ENCODE peak calls at places on chromosomes 11 and 22, in six cellular contexts. L is GM03348; B is HFFc6; D is posterior vena cava; C is stimulated activated CD8-positive, alpha-beta memory T cell treated with anti-CD3 and anti-CD28 coated beads, Interleukin-7, amount 100 ng/mL, for 1 hour; X is H4. H is an unnamed sample.

GRCh38 chr22:40519284-40519947 is 117.1 kb downstream of the MRTFA start:
- DNase-seq in B (no peak), D (no peak), C (no peak), L (no peak), X (no peak), H (no peak)

GRCh38 chr11:64331569-64332371 is 8.2 kb upstream of the CCDC88B start:
- DNase-seq in X (peak; percentile 88), B (peak; percentile 92), L (peak; percentile 87), D (peak; percentile 92), C (peak; percentile 37), H (peak; percentile 92)

GRCh38 chr11:3192511-3193372 is 25.9 kb downstream of the MRGPRG start:
- DNase-seq in C (no peak), B (no peak), L (no peak), X (no peak), D (peak; percentile 66), H (no peak)

GRCh38 chr11:75482931-75483469 is 42.7 kb downstream of the GDPD5 start:
- DNase-seq in B (no peak), C (no peak), X (no peak), D (no peak), L (no peak), H (no peak)

GRCh38 chr11:104967493-104968364 is 645 bp downstream of the CASP4 start:
- DNase-seq in D (no peak), B (no peak), X (no peak), C (no peak), L (peak; percentile 22), H (no peak)

GRCh38 chr11:68373810-68374501 is 61.6 kb downstream of the LRP5 start:
- DNase-seq in X (no peak), D (no peak), C (no peak), B (no peak), L (peak; percentile 78), H (peak; percentile 65)

GRCh38 chr11:92528051-92528450 is 303.4 kb downstream of the FAT3 start:
- DNase-seq in X (peak; percentile 42), L (peak; percentile 82), D (no peak), C (no peak), B (peak; percentile 3), H (no peak)

GRCh38 chr22:36252754-36253522 is at the start of gene APOL1:
- DNase-seq in L (peak; percentile 40), C (no peak), B (no peak), D (peak; percentile 79), X (peak; percentile 77), H (peak; percentile 71)

GRCh38 chr11:129750343-129751292 is 65.0 kb upstream of the TMEM45B start:
- DNase-seq in B (peak; percentile 30), X (peak; percentile 47), L (peak; percentile 84), C (peak; percentile 65), D (peak; percentile 92), H (peak; percentile 74)

GRCh38 chr22:31080164-31080847 is 812 bp upstream of the SMTN start:
- DNase-seq in L (no peak), X (no peak), B (no peak), D (no peak), C (no peak), H (no peak)

GRCh38 chr11:16897460-16898061 is 116.7 kb downstream of the PLEKHA7 start:
- DNase-seq in D (no peak), X (no peak), L (no peak), C (no peak), B (no peak), H (no peak)

GRCh38 chr22:22923379-22923778 is 35.8 kb downstream of the IGLL5 start:
- DNase-seq in D (no peak), X (no peak), B (no peak), C (no peak), L (no peak), H (no peak)

GRCh38 chr11:22668005-22668796 is 1.8 kb downstream of the GAS2 start:
- DNase-seq in C (no peak), L (no peak), X (no peak), B (no peak), D (no peak), H (no peak)

GRCh38 chr11:129992161-129992944 is 10.3 kb downstream of the PRDM10 start:
- DNase-seq in D (no peak), X (peak; percentile 46), L (no peak), B (peak; percentile 36), C (no peak), H (peak; percentile 64)

GRCh38 chr11:47590026-47590861 is 3.8 kb downstream of the FAM180B start:
- DNase-seq in L (no peak), C (no peak), D (no peak), B (no peak), X (no peak), H (no peak)

GRCh38 chr11:129373489-129373953 is 2.1 kb upstream of the BARX2 start:
- DNase-seq in L (peak; percentile 23), B (no peak), C (no peak), X (no peak), D (peak; percentile 79), H (no peak)

GRCh38 chr11:112363527-112363926 is 102.9 kb upstream of the PLET1 start:
- DNase-seq in D (no peak), L (peak; percentile 32), X (no peak), B (peak; percentile 19), C (no peak), H (no peak)

GRCh38 chr22:35918466-35918865 is 110.2 kb downstream of the RBFOX2 start:
- DNase-seq in D (no peak), L (no peak), C (no peak), X (no peak), B (no peak), H (no peak)

GRCh38 chr11:78432058-78432515 is 14.5 kb upstream of the GAB2 start:
- DNase-seq in C (no peak), X (no peak), L (no peak), D (no peak), B (no peak), H (no peak)

GRCh38 chr22:31275576-31275975 is 16.7 kb downstream of the PIK3IP1 start:
- DNase-seq in L (no peak), C (no peak), X (no peak), B (no peak), D (no peak), H (no peak)

GRCh38 chr11:91163619-91164451 is 941.0 kb upstream of the CHORDC1 start:
- DNase-seq in B (no peak), X (no peak), D (no peak), C (no peak), L (no peak), H (no peak)

GRCh38 chr11:33125611-33126010 is 35.7 kb downstream of the CSTF3 start:
- DNase-seq in D (no peak), B (no peak), L (no peak), C (no peak), X (no peak), H (no peak)

GRCh38 chr11:37544491-37544890 is 946.5 kb upstream of the RAG2 start:
- DNase-seq in B (no peak), D (no peak), C (no peak), X (no peak), L (no peak), H (no peak)

GRCh38 chr11:65633390-65634139 is 4.3 kb upstream of the SIPA1 start:
- DNase-seq in X (no peak), C (no peak), D (no peak), B (no peak), L (no peak), H (no peak)

H was measured in colonic mucosa.